ENCODE peak calls at places on chromosomes 6 and 20, in eight cellular contexts. One of them, this sample, is unnamed.

GRCh38 chr6:139863356-139863755 is 488.9 kb upstream of the CITED2 start:
- DNase-seq in pancreas: no peak
- DNase-seq in adrenal gland: no peak
- DNase-seq in fibroblast of lung: peak; percentile 48
- DNase-seq in Panc1: no peak
- DNase-seq in neural progenitor cell: no peak
- DNase-seq in mammary epithelial cell: no peak
- DNase-seq in mucosa of descending colon: no peak
- DNase-seq in this sample: peak; percentile 23

GRCh38 chr20:50296450-50297375 is 106.1 kb downstream of the CEBPB start:
- DNase-seq in fibroblast of lung: no peak
- DNase-seq in mucosa of descending colon: no peak
- DNase-seq in Panc1: no peak
- DNase-seq in neural progenitor cell: no peak
- DNase-seq in mammary epithelial cell: no peak
- DNase-seq in pancreas: no peak
- DNase-seq in adrenal gland: no peak
- DNase-seq in this sample: no peak

GRCh38 chr20:21361266-21361665 is 36.1 kb downstream of the NKX2-4 start:
- DNase-seq in Panc1: no peak
- DNase-seq in mucosa of descending colon: no peak
- DNase-seq in fibroblast of lung: peak; percentile 43
- DNase-seq in mammary epithelial cell: peak; percentile 57
- DNase-seq in neural progenitor cell: no peak
- DNase-seq in adrenal gland: no peak
- DNase-seq in pancreas: no peak
- DNase-seq in this sample: no peak

GRCh38 chr6:31734703-31735500 is 1.4 kb downstream of the CLIC1 start:
- DNase-seq in adrenal gland: peak; percentile 69
- DNase-seq in fibroblast of lung: peak; percentile 73
- DNase-seq in neural progenitor cell: peak; percentile 53
- DNase-seq in mucosa of descending colon: peak; percentile 83
- DNase-seq in mammary epithelial cell: peak; percentile 77
- DNase-seq in Panc1: no peak
- DNase-seq in pancreas: no peak
- DNase-seq in this sample: peak; percentile 60

GRCh38 chr20:38873050-38873581 is 53.1 kb upstream of the FAM83D start:
- DNase-seq in fibroblast of lung: no peak
- DNase-seq in neural progenitor cell: no peak
- DNase-seq in mammary epithelial cell: no peak
- DNase-seq in Panc1: no peak
- DNase-seq in mucosa of descending colon: peak; percentile 51
- DNase-seq in adrenal gland: no peak
- DNase-seq in pancreas: no peak
- DNase-seq in this sample: no peak

GRCh38 chr6:103177800-103178199 is 1681.9 kb downstream of the HACE1 start:
- DNase-seq in adrenal gland: no peak
- DNase-seq in pancreas: no peak
- DNase-seq in fibroblast of lung: no peak
- DNase-seq in Panc1: no peak
- DNase-seq in neural progenitor cell: no peak
- DNase-seq in mammary epithelial cell: no peak
- DNase-seq in mucosa of descending colon: no peak
- DNase-seq in this sample: no peak

GRCh38 chr6:32194825-32195651 is 2.6 kb upstream of the GPSM3 start:
- DNase-seq in pancreas: peak; percentile 61
- DNase-seq in fibroblast of lung: peak; percentile 45
- DNase-seq in neural progenitor cell: peak; percentile 53
- DNase-seq in mammary epithelial cell: peak; percentile 42
- DNase-seq in Panc1: no peak
- DNase-seq in mucosa of descending colon: peak; percentile 73
- DNase-seq in adrenal gland: peak; percentile 81
- DNase-seq in this sample: peak; percentile 68

GRCh38 chr6:150672792-150673191 is 73.1 kb downstream of the PLEKHG1 start:
- DNase-seq in Panc1: no peak
- DNase-seq in pancreas: no peak
- DNase-seq in mammary epithelial cell: no peak
- DNase-seq in fibroblast of lung: no peak
- DNase-seq in adrenal gland: no peak
- DNase-seq in neural progenitor cell: no peak
- DNase-seq in mucosa of descending colon: no peak
- DNase-seq in this sample: no peak

GRCh38 chr6:108728826-108729225 is 119.4 kb upstream of the ARMC2 start:
- DNase-seq in mucosa of descending colon: no peak
- DNase-seq in adrenal gland: no peak
- DNase-seq in neural progenitor cell: no peak
- DNase-seq in pancreas: no peak
- DNase-seq in fibroblast of lung: no peak
- DNase-seq in Panc1: no peak
- DNase-seq in mammary epithelial cell: no peak
- DNase-seq in this sample: no peak

GRCh38 chr6:20070047-20070446 is 142.2 kb downstream of the MBOAT1 start:
- DNase-seq in Panc1: no peak
- DNase-seq in mucosa of descending colon: no peak
- DNase-seq in neural progenitor cell: no peak
- DNase-seq in adrenal gland: no peak
- DNase-seq in pancreas: no peak
- DNase-seq in fibroblast of lung: no peak
- DNase-seq in mammary epithelial cell: no peak
- DNase-seq in this sample: no peak

DNA sequence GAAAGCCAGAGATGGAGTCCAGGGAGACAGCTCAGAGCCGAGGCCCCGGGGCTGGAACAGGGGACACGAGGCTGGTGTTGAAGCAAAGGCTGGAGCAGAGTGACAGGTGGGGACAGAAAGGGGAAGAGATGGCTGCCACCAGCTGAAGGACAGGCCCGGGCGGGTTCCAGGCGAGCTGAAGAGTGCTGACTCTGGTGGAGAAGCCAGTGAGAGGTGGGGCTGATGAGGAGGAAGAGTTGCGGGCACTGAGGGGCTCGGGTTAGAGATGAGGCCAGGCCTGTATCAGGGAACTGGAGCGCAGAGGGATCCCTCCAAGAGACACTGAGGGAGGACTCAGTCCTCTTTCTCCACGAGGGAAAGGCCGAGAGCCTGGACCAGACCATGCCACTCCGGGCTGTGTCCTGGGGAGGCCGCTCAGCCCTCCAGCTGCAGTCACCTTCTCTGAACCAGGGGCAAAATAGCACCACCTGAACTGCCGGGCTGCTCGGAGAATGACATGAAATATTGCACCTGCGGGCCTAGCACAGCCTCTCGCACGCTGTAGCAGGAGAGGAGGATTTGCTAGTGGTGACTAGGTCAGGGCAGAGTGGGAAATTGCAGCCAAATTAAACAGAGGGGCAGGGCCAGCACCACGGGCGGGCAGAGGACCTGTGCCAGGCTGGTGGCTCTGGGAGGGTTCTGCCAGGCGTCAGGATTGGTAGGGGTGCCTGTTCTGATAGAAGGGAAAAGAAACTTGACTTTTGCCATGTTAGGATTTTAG is 175.9 kb downstream of the ZDHHC14 start:
- DNase-seq in neural progenitor cell: no peak
- DNase-seq in mucosa of descending colon: no peak
- DNase-seq in fibroblast of lung: no peak
- DNase-seq in adrenal gland: peak; percentile 37
- DNase-seq in pancreas: peak; percentile 72
- DNase-seq in Panc1: no peak
- DNase-seq in mammary epithelial cell: no peak
- DNase-seq in this sample: no peak
- TF ChIP-seq CTCF in neural progenitor cell: no peak
- TF ChIP-seq CTCF in mucosa of descending colon: no peak
- TF ChIP-seq CTCF in fibroblast of lung: no peak
- TF ChIP-seq CTCF in adrenal gland: no peak
- TF ChIP-seq CTCF in pancreas: no peak
- TF ChIP-seq CTCF in Panc1: no peak
- TF ChIP-seq CTCF in mammary epithelial cell: no peak
- TF ChIP-seq CTCF in this sample: no peak

GRCh38 chr6:119262612-119263011 is 86.9 kb downstream of the MAN1A1 start:
- DNase-seq in mucosa of descending colon: no peak
- DNase-seq in fibroblast of lung: no peak
- DNase-seq in pancreas: no peak
- DNase-seq in adrenal gland: no peak
- DNase-seq in Panc1: no peak
- DNase-seq in mammary epithelial cell: no peak
- DNase-seq in neural progenitor cell: no peak
- DNase-seq in this sample: no peak

GRCh38 chr6:119259027-119259426 is 90.5 kb downstream of the MAN1A1 start:
- DNase-seq in adrenal gland: no peak
- DNase-seq in mammary epithelial cell: peak; percentile 34
- DNase-seq in fibroblast of lung: no peak
- DNase-seq in pancreas: no peak
- DNase-seq in mucosa of descending colon: no peak
- DNase-seq in neural progenitor cell: no peak
- DNase-seq in Panc1: no peak
- DNase-seq in this sample: no peak

GRCh38 chr6:119264854-119265397 is 84.6 kb downstream of the MAN1A1 start:
- DNase-seq in neural progenitor cell: no peak
- DNase-seq in Panc1: no peak
- DNase-seq in pancreas: no peak
- DNase-seq in fibroblast of lung: no peak
- DNase-seq in adrenal gland: no peak
- DNase-seq in mucosa of descending colon: no peak
- DNase-seq in mammary epithelial cell: no peak
- DNase-seq in this sample: no peak

GRCh38 chr6:119256978-119257462 is 92.5 kb downstream of the MAN1A1 start:
- DNase-seq in Panc1: no peak
- DNase-seq in fibroblast of lung: no peak
- DNase-seq in neural progenitor cell: no peak
- DNase-seq in adrenal gland: no peak
- DNase-seq in mammary epithelial cell: no peak
- DNase-seq in mucosa of descending colon: no peak
- DNase-seq in pancreas: no peak
- DNase-seq in this sample: no peak

DNA sequence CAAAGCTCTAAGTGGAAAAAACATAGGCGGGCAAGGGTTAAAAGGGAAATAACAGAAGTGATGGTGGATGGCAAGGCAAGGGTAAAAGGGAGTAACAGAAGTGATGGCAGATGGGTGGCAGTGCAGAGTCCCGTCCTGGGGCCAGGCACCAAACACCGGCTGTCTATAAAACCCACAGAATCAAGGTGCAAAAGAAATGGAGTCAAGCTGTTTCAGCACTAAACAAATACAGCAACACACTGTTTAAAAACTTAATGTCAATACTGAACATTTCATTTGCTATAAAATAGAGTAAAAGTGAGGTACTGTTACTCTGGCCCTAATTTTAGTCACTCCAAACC is 87.6 kb downstream of the MAN1A1 start:
- DNase-seq in Panc1: no peak
- DNase-seq in neural progenitor cell: no peak
- DNase-seq in pancreas: no peak
- DNase-seq in fibroblast of lung: no peak
- DNase-seq in adrenal gland: no peak
- DNase-seq in mucosa of descending colon: no peak
- DNase-seq in mammary epithelial cell: no peak
- DNase-seq in this sample: no peak
- TF ChIP-seq CTCF in Panc1: no peak
- TF ChIP-seq CTCF in neural progenitor cell: no peak
- TF ChIP-seq CTCF in pancreas: no peak
- TF ChIP-seq CTCF in fibroblast of lung: no peak
- TF ChIP-seq CTCF in adrenal gland: no peak
- TF ChIP-seq CTCF in mucosa of descending colon: no peak
- TF ChIP-seq CTCF in mammary epithelial cell: no peak
- TF ChIP-seq CTCF in this sample: no peak

DNA sequence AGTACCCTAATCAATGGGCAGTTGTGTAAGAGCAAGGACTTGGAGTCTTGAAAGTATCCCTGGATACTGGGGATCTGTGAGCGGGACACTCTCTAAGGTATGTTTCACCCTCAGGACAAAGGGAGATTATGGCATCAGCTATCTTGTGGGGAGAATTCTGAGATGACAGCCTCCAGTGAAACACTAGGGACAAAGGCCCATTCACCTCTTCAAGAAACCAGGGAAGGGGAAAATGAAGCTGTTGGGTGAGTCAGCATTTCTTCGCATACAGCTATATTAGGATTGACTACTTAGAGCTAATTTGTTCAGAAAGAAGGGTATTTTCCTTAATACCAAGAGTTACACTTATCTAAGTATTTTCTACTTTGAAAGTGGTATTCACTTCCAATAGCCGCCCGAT is 35.9 kb downstream of the OPN5 start:
- DNase-seq in Panc1: no peak
- DNase-seq in mammary epithelial cell: peak; percentile 8
- DNase-seq in pancreas: no peak
- DNase-seq in neural progenitor cell: no peak
- DNase-seq in fibroblast of lung: no peak
- DNase-seq in adrenal gland: no peak
- DNase-seq in mucosa of descending colon: no peak
- DNase-seq in this sample: no peak
- TF ChIP-seq CTCF in Panc1: no peak
- TF ChIP-seq CTCF in mammary epithelial cell: no peak
- TF ChIP-seq CTCF in pancreas: no peak
- TF ChIP-seq CTCF in neural progenitor cell: no peak
- TF ChIP-seq CTCF in fibroblast of lung: no peak
- TF ChIP-seq CTCF in adrenal gland: no peak
- TF ChIP-seq CTCF in mucosa of descending colon: no peak
- TF ChIP-seq CTCF in this sample: no peak

GRCh38 chr6:142700032-142700431 is 244.9 kb downstream of the HIVEP2 start:
- DNase-seq in Panc1: no peak
- DNase-seq in adrenal gland: no peak
- DNase-seq in mammary epithelial cell: no peak
- DNase-seq in mucosa of descending colon: no peak
- DNase-seq in pancreas: no peak
- DNase-seq in fibroblast of lung: no peak
- DNase-seq in neural progenitor cell: no peak
- DNase-seq in this sample: no peak

GRCh38 chr6:142700676-142701185 is 244.2 kb downstream of the HIVEP2 start:
- DNase-seq in neural progenitor cell: no peak
- DNase-seq in Panc1: no peak
- DNase-seq in pancreas: no peak
- DNase-seq in mucosa of descending colon: no peak
- DNase-seq in mammary epithelial cell: no peak
- DNase-seq in fibroblast of lung: no peak
- DNase-seq in adrenal gland: no peak
- DNase-seq in this sample: no peak

GRCh38 chr6:142697912-142698311 is 247.1 kb downstream of the HIVEP2 start:
- DNase-seq in fibroblast of lung: no peak
- DNase-seq in neural progenitor cell: no peak
- DNase-seq in adrenal gland: no peak
- DNase-seq in mammary epithelial cell: no peak
- DNase-seq in Panc1: no peak
- DNase-seq in pancreas: no peak
- DNase-seq in mucosa of descending colon: no peak
- DNase-seq in this sample: no peak

GRCh38 chr6:142699391-142699790 is 245.6 kb downstream of the HIVEP2 start:
- DNase-seq in pancreas: no peak
- DNase-seq in fibroblast of lung: no peak
- DNase-seq in mammary epithelial cell: no peak
- DNase-seq in neural progenitor cell: no peak
- DNase-seq in adrenal gland: no peak
- DNase-seq in mucosa of descending colon: no peak
- DNase-seq in Panc1: no peak
- DNase-seq in this sample: no peak

DNA sequence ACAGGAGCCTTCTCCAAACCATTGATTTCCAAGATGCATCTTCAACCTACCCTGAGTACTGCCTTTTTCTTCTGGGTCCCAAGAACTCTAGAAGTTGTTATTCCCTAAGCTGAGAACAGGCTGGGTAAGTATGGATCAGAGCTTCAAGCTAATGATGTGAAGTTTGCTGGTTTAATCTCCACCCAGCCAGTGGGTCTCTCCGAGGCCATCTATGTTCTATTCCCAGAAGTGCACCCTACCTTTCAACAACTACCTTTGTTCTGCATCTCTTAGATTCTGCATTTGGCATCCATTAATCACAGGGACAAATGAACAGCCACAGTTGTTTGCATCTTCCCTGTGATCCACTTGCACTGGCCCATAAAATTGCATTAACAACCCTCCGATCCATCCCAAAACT is 246.2 kb downstream of the HIVEP2 start:
- DNase-seq in Panc1: no peak
- DNase-seq in adrenal gland: no peak
- DNase-seq in pancreas: no peak
- DNase-seq in neural progenitor cell: no peak
- DNase-seq in fibroblast of lung: no peak
- DNase-seq in mammary epithelial cell: no peak
- DNase-seq in mucosa of descending colon: no peak
- DNase-seq in this sample: no peak
- TF ChIP-seq CTCF in Panc1: peak; percentile 29
- TF ChIP-seq CTCF in adrenal gland: no peak
- TF ChIP-seq CTCF in pancreas: no peak
- TF ChIP-seq CTCF in neural progenitor cell: peak; percentile 31
- TF ChIP-seq CTCF in fibroblast of lung: peak; percentile 22
- TF ChIP-seq CTCF in mammary epithelial cell: peak; percentile 33
- TF ChIP-seq CTCF in mucosa of descending colon: no peak
- TF ChIP-seq CTCF in this sample: peak; percentile 40